ENCODE peak calls at places on chromosomes 11 and 22, in five cellular contexts. K is ecto neural progenitor cell; Q is activated T-cell treated with anti-CD3 and anti-CD28 coated beads, Interleukin-2, amount 50 U/mL, for 72 hours; B is stimulated activated CD8-positive, alpha-beta memory T cell treated with anti-CD3 and anti-CD28 coated beads, Interleukin-15, amount 100 ng/mL, for 4 hours; R is fibroblast of mammary gland. U is an unnamed sample.

GRCh38 chr11:29214833-29215232 is 802.0 kb downstream of the KCNA4 start:
- DNase-seq in K (no peak), Q (no peak), B (no peak), R (peak; percentile 6), U (no peak)

GRCh38 chr11:57249384-57250319 is 12.6 kb upstream of the APLNR start:
- DNase-seq in K (no peak), Q (peak; percentile 58), B (no peak), R (peak; percentile 62), U (peak; percentile 63)

GRCh38 chr22:41758231-41758630 is 42.2 kb upstream of the CCDC134 start:
- DNase-seq in K (no peak), Q (no peak), B (no peak), R (no peak), U (no peak)

GRCh38 chr11:109421981-109422590 is at the start of gene C11orf87:
- DNase-seq in K (peak; percentile 82), Q (no peak), B (no peak), R (no peak), U (peak; percentile 15)

GRCh38 chr11:122696662-122697061 is 41.1 kb downstream of the UBASH3B start:
- DNase-seq in K (no peak), Q (peak; percentile 79), B (peak; percentile 37), R (no peak), U (peak; percentile 75)

GRCh38 chr11:112128483-112129121 is 35.3 kb downstream of the IL18 start:
- DNase-seq in K (no peak), Q (no peak), B (no peak), R (peak; percentile 86), U (no peak)

GRCh38 chr11:8959546-8960166 is 4.6 kb downstream of the TMEM9B start:
- DNase-seq in K (no peak), Q (peak; percentile 54), B (no peak), R (peak; percentile 88), U (peak; percentile 83)

GRCh38 chr11:80241766-80242165 is 800.9 kb upstream of the TENM4 start:
- DNase-seq in K (no peak), Q (no peak), B (no peak), R (no peak), U (no peak)

GRCh38 chr22:28883917-28884753 is 763 bp downstream of the ZNRF3 start:
- DNase-seq in K (peak; percentile 71), Q (peak; percentile 35), B (peak; percentile 16), R (no peak), U (peak; percentile 51)

GRCh38 chr22:46592390-46592872 is 27.8 kb upstream of the GRAMD4 start:
- DNase-seq in K (no peak), Q (peak; percentile 66), B (no peak), R (peak; percentile 59), U (peak; percentile 78)

GRCh38 chr11:932435-932834 is 6.8 kb downstream of the AP2A2 start:
- DNase-seq in K (no peak), Q (no peak), B (no peak), R (no peak), U (no peak)

GRCh38 chr11:76209956-76210885 is 3.9 kb upstream of the WNT11 start:
- DNase-seq in K (peak; percentile 69), Q (peak; percentile 34), B (no peak), R (peak; percentile 65), U (peak; percentile 63)

GRCh38 chr11:68506908-68507307 is 46.4 kb downstream of the PPP6R3 start:
- DNase-seq in K (no peak), Q (no peak), B (no peak), R (peak; percentile 14), U (no peak)

GRCh38 chr11:44308256-44308922 is 1.6 kb downstream of the ALX4 start:
- DNase-seq in K (no peak), Q (no peak), B (no peak), R (no peak), U (peak; percentile 34)

GRCh38 chr22:37126383-37126782 is 16.9 kb upstream of the TMPRSS6 start:
- DNase-seq in K (peak; percentile 69), Q (peak; percentile 34), B (no peak), R (peak; percentile 5), U (no peak)

GRCh38 chr11:75467881-75468280 is 34.9 kb upstream of the KLHL35 start:
- DNase-seq in K (no peak), Q (no peak), B (no peak), R (no peak), U (no peak)

GRCh38 chr11:88370782-88371181 is 33.2 kb upstream of the CTSC start:
- DNase-seq in K (no peak), Q (no peak), B (no peak), R (no peak), U (no peak)

GRCh38 chr11:46389450-46390330 is 1.9 kb downstream of the CHRM4 start:
- DNase-seq in K (peak; percentile 93), Q (peak; percentile 75), B (no peak), R (peak; percentile 50), U (peak; percentile 92)

GRCh38 chr11:129331871-129332274 is 43.8 kb upstream of the BARX2 start:
- DNase-seq in K (peak; percentile 87), Q (peak; percentile 69), B (peak; percentile 8), R (peak; percentile 78), U (peak; percentile 66)

GRCh38 chr11:17489729-17490128 is 13.1 kb upstream of the ABCC8 start:
- DNase-seq in K (no peak), Q (no peak), B (no peak), R (no peak), U (no peak)

GRCh38 chr22:50059185-50059880 is 1.2 kb upstream of the TTLL8 start:
- DNase-seq in K (peak; percentile 77), Q (no peak), B (no peak), R (peak; percentile 19), U (peak; percentile 63)